ENCODE peak calls at places on chromosomes 12 and 14, in four cellular contexts. X, P, Q and I are unnamed samples.

GRCh38 chr12:116318738-116319050 is 41.2 kb upstream of the MED13L start:
- DNase-seq in X (peak), P (no peak), Q (no peak), I (no peak)

GRCh38 chr12:24499151-24500146 is 449.5 kb downstream of the BCAT1 start:
- DNase-seq in X (no peak), P (peak), Q (no peak), I (no peak)

GRCh38 chr14:45287609-45288008 is 34.6 kb upstream of the MIS18BP1 start:
- DNase-seq in X (no peak), P (no peak), Q (no peak), I (no peak)

GRCh38 chr12:21444193-21445146 is 7.0 kb downstream of the PYROXD1 start:
- DNase-seq in X (no peak), P (no peak), Q (no peak), I (no peak)

GRCh38 chr12:58530421-58531067 is 389.8 kb downstream of the LRIG3 start:
- DNase-seq in X (no peak), P (no peak), Q (no peak), I (no peak)

GRCh38 chr12:21757665-21758064 is 16.8 kb downstream of the KCNJ8 start:
- DNase-seq in X (no peak), P (no peak), Q (no peak), I (no peak)

GRCh38 chr12:106743270-106743988 is 31.1 kb upstream of the RIC8B start:
- DNase-seq in X (no peak), P (no peak), Q (no peak), I (no peak)

GRCh38 chr14:90721619-90722305 is 94.5 kb downstream of the TTC7B start:
- DNase-seq in X (no peak), P (no peak), Q (no peak), I (no peak)

GRCh38 chr12:62709321-62709720 is 225.6 kb downstream of the PPM1H start:
- DNase-seq in X (no peak), P (no peak), Q (no peak), I (no peak)

GRCh38 chr14:77646907-77647306 is 30.5 kb upstream of the SPTLC2 start:
- DNase-seq in X (no peak), P (no peak), Q (no peak), I (no peak)

GRCh38 chr14:94355191-94355794 is 32.2 kb upstream of the SERPINA6 start:
- DNase-seq in X (peak), P (no peak), Q (no peak), I (no peak)

GRCh38 chr12:9961106-9961505 is 10.1 kb upstream of the CLEC12A start:
- DNase-seq in X (no peak), P (no peak), Q (no peak), I (no peak)

GRCh38 chr12:107092669-107093546 is 441 bp downstream of the CRY1 start:
- DNase-seq in X (peak), P (no peak), Q (peak), I (no peak)

GRCh38 chr14:89408907-89409675 is 7.9 kb downstream of the FOXN3 start:
- DNase-seq in X (peak), P (no peak), Q (no peak), I (no peak)

GRCh38 chr12:89762498-89763170 is 54.0 kb upstream of the ATP2B1 start:
- DNase-seq in X (no peak), P (no peak), Q (no peak), I (no peak)

GRCh38 chr12:102501773-102502172 is 21.4 kb upstream of the IGF1 start:
- DNase-seq in X (no peak), P (no peak), Q (no peak), I (no peak)
- H3K4me3 ChIP-seq in X (no peak), P (no peak), Q (no peak), I (no peak)

GRCh38 chr12:48889679-48890078 is 24.0 kb upstream of the RND1 start:
- DNase-seq in X (no peak), P (no peak), Q (no peak), I (no peak)
- H3K4me3 ChIP-seq in X (no peak), P (no peak), Q (no peak), I (no peak)

DNA sequence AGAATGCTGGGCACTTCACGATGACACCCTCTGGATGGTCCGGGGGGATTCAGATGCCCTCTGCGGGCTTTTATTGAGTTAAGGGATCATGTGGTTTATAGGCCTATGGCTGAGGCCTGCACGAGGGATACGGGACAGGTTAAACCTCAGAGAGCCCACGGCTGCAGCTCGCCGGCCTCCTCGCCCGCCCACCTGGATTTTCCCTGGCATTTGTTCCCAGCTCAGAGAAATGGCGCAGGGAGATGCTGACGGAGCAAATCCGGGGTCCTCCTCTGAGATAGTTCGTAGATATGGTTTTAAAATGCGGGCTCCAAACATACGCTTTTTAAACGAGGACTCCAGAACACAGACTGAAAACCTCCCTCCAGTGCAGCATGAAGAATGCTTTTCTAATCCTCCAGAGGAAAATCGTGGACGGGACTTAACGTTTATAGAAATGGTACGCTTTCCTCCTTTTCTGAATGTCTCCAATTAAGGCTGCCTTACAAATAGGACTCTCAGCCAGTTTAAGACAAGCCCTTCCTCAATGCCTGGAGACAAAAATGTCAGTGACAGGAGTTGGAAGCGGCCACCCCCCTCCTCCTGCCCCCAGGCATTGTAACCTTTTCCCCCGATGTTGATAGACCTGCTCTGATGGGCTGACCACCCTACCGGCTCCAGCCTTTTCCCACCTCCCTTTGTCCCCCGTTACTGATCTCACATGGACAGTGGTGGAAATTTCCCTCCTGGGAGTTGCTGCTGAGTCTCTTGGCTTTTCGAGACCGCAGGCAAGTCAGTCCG is 16.6 kb downstream of the CCND2 start:
- DNase-seq in X (no peak), P (no peak), Q (no peak), I (no peak)
- H3K4me3 ChIP-seq in X (no peak), P (no peak), Q (no peak), I (no peak)

GRCh38 chr14:101918125-101918989 is 46.0 kb upstream of the DYNC1H1 start:
- DNase-seq in X (no peak), P (no peak), Q (no peak), I (no peak)
- H3K4me3 ChIP-seq in X (no peak), P (no peak), Q (no peak), I (no peak)

GRCh38 chr14:56196274-56196673 is 78.1 kb downstream of the PELI2 start:
- DNase-seq in X (no peak), P (no peak), Q (no peak), I (no peak)
- H3K4me3 ChIP-seq in X (no peak), P (no peak), Q (no peak), I (no peak)

GRCh38 chr12:11827096-11827841 is 177.8 kb downstream of the ETV6 start:
- DNase-seq in X (peak), P (no peak), Q (no peak), I (no peak)

GRCh38 chr12:11832100-11832499 is 182.6 kb downstream of the ETV6 start:
- DNase-seq in X (no peak), P (no peak), Q (no peak), I (no peak)

GRCh38 chr12:11833174-11833895 is 183.9 kb downstream of the ETV6 start:
- DNase-seq in X (no peak), P (no peak), Q (no peak), I (no peak)

GRCh38 chr12:11829764-11830194 is 180.3 kb downstream of the ETV6 start:
- DNase-seq in X (no peak), P (no peak), Q (no peak), I (no peak)

GRCh38 chr12:11830298-11830937 is 180.9 kb downstream of the ETV6 start:
- DNase-seq in X (no peak), P (no peak), Q (no peak), I (no peak)
- H3K4me3 ChIP-seq in X (no peak), P (no peak), Q (no peak), I (no peak)

DNA sequence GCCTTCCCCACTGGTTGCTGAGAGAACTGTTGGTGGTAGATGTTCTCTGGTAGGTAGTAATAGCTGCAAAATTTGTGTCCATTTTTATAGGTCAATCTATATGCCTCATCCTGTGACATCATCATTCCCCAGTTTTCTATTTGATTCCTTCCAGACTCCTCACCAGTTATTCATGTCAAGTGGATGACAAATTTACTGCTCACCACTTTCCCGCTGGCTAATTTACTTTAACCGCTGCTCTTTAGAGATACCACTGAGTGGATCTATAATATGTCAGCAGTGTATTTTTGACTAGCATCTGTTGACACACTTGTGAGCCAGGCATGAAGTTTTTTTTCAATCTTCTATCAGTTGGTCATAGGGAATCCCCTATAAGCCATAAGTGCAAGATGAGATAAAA is 24.6 kb downstream of the GPR65 start:
- DNase-seq in X (no peak), P (no peak), Q (no peak), I (no peak)
- H3K4me3 ChIP-seq in X (no peak), P (no peak), Q (no peak), I (no peak)

GRCh38 chr12:120231316-120232011 is 30.6 kb upstream of the RPLP0 start:
- DNase-seq in X (peak), P (peak), Q (peak), I (peak)

GRCh38 chr12:120229071-120229582 is 28.2 kb upstream of the RPLP0 start:
- DNase-seq in X (peak), P (no peak), Q (no peak), I (no peak)

GRCh38 chr12:120230326-120230973 is 29.5 kb upstream of the RPLP0 start:
- DNase-seq in X (peak), P (peak), Q (no peak), I (peak)

GRCh38 chr12:120229583-120230325 is 28.8 kb upstream of the RPLP0 start:
- DNase-seq in X (no peak), P (no peak), Q (no peak), I (no peak)

DNA sequence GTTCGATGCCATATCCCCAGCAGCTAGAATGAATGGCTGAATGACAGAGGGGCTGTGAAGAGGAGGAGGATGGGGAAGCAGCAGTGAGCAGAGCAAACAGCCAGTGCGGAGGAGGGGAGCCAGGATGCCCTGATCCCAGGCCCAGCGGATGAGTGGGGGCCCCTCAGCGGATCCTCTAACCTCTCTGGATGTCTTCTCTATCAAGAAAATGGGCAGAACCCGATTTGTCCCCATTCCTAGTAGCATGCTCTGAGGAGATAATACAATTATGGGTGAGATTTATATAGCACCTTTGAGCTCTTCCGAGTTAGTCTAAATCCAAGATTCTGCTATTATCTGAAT is 30.0 kb upstream of the RPLP0 start:
- DNase-seq in X (no peak), P (no peak), Q (no peak), I (no peak)
- H3K4me3 ChIP-seq in X (no peak), P (no peak), Q (peak), I (peak)

GRCh38 chr14:23557521-23557920 is 1.4 kb downstream of the THTPA start:
- DNase-seq in X (no peak), P (no peak), Q (no peak), I (no peak)
- H3K4me3 ChIP-seq in X (no peak), P (no peak), Q (no peak), I (peak)

GRCh38 chr14:28294834-28295440 is 471.6 kb upstream of the FOXG1 start:
- DNase-seq in X (no peak), P (no peak), Q (no peak), I (no peak)
- H3K4me3 ChIP-seq in X (no peak), P (no peak), Q (no peak), I (no peak)